ENCODE peak calls at places on chromosome 2, in four cellular contexts. S is GM13977, M is EH, N is GM23248. V is an unnamed sample.

GRCh38 chr2:241893265-241893664 is 23.7 kb downstream of the RTP5 start:
- DNase-seq in S (no peak), M (no peak), N (no peak), V (peak; percentile 38)

GRCh38 chr2:148927010-148927409 is 52.0 kb downstream of the KIF5C start:
- DNase-seq in S (peak; percentile 36), M (no peak), N (no peak), V (no peak)

GRCh38 chr2:65431417-65432226 is 777 bp downstream of the SPRED2 start:
- DNase-seq in S (peak; percentile 76), M (peak; percentile 50), N (peak; percentile 77), V (peak; percentile 82)

GRCh38 chr2:101032100-101032776 is 30.1 kb downstream of the RPL31 start:
- DNase-seq in S (no peak), M (no peak), N (no peak), V (no peak)

GRCh38 chr2:9803023-9803805 is 40.1 kb upstream of the TAF1B start:
- DNase-seq in S (no peak), M (peak; percentile 27), N (peak; percentile 61), V (peak; percentile 32)

GRCh38 chr2:111923271-111923670 is 24.9 kb downstream of the MERTK start:
- DNase-seq in S (no peak), M (no peak), N (peak; percentile 14), V (no peak)

GRCh38 chr2:102735431-102736130 is 26.2 kb upstream of the TMEM182 start:
- DNase-seq in S (no peak), M (peak; percentile 46), N (no peak), V (peak; percentile 56)

GRCh38 chr2:31230751-31231150 is 3.2 kb upstream of the EHD3 start:
- DNase-seq in S (no peak), M (no peak), N (no peak), V (no peak)

GRCh38 chr2:11391941-11392266 is 47.5 kb upstream of the ROCK2 start:
- DNase-seq in S (no peak), M (peak; percentile 36), N (no peak), V (no peak)

GRCh38 chr2:44753552-44754285 is 187.8 kb upstream of the SIX3 start:
- DNase-seq in S (no peak), M (peak; percentile 9), N (no peak), V (no peak)

GRCh38 chr2:9586465-9586864 is 30.8 kb upstream of the ADAM17 start:
- DNase-seq in S (no peak), M (no peak), N (no peak), V (no peak)

GRCh38 chr2:15119722-15120175 is 441.4 kb downstream of the NBAS start:
- DNase-seq in S (no peak), M (no peak), N (no peak), V (peak; percentile 82)

GRCh38 chr2:12619975-12620374 is 96.8 kb upstream of the TRIB2 start:
- DNase-seq in S (no peak), M (peak; percentile 87), N (peak; percentile 94), V (no peak)

GRCh38 chr2:25831744-25832449 is 46.4 kb downstream of the ASXL2 start:
- DNase-seq in S (no peak), M (no peak), N (no peak), V (no peak)

GRCh38 chr2:10579441-10580169 is 110.2 kb downstream of the NOL10 start:
- DNase-seq in S (no peak), M (no peak), N (no peak), V (no peak)

GRCh38 chr2:54906711-54907110 is 143.5 kb downstream of the RTN4 start:
- DNase-seq in S (no peak), M (no peak), N (no peak), V (peak; percentile 54)

GRCh38 chr2:120994301-120994700 is 258.6 kb downstream of the GLI2 start:
- DNase-seq in S (no peak), M (no peak), N (no peak), V (no peak)